ENCODE peak calls at places on chromosomes 3 and 15, in ten cellular contexts. W, E, O, T, L, P, K, M, J and A are unnamed samples.

GRCh38 chr3:46867550-46867898 is 4.3 kb upstream of the MYL3 start:
- DNase-seq in W (peak), E (peak), O (no peak), T (peak), L (peak), P (no peak), K (no peak), M (peak), J (peak), A (no peak)

GRCh38 chr15:91857772-91858171 is 4.3 kb downstream of the SLCO3A1 start:
- DNase-seq in W (no peak), E (no peak), O (no peak), T (no peak), L (no peak), P (no peak), K (no peak), M (no peak), J (no peak), A (peak)

GRCh38 chr3:120449701-120450216 is 1.0 kb downstream of the FSTL1 start:
- DNase-seq in W (peak), E (no peak), O (no peak), T (no peak), L (no peak), P (no peak), K (peak), M (peak), J (peak), A (no peak)

GRCh38 chr15:69090197-69090948 is 70.1 kb upstream of the GLCE start:
- DNase-seq in W (peak), E (no peak), O (no peak), T (no peak), L (no peak), P (peak), K (peak), M (peak), J (no peak), A (no peak)

GRCh38 chr15:78507831-78508160 is 419 bp downstream of the HYKK start:
- DNase-seq in W (no peak), E (no peak), O (no peak), T (no peak), L (peak), P (no peak), K (no peak), M (no peak), J (peak), A (no peak)

GRCh38 chr15:43774062-43774461 is 2.7 kb downstream of the ELL3 start:
- DNase-seq in W (no peak), E (no peak), O (no peak), T (no peak), L (no peak), P (no peak), K (no peak), M (no peak), J (no peak), A (no peak)

GRCh38 chr15:76169013-76169412 is 109.2 kb downstream of the TMEM266 start:
- DNase-seq in W (no peak), E (no peak), O (no peak), T (no peak), L (no peak), P (no peak), K (peak), M (no peak), J (no peak), A (peak)

GRCh38 chr3:58049143-58049785 is 41.0 kb downstream of the FLNB start:
- DNase-seq in W (peak), E (peak), O (no peak), T (peak), L (peak), P (peak), K (peak), M (peak), J (peak), A (no peak)

GRCh38 chr3:193563429-193563828 is 8.7 kb upstream of the ATP13A4 start:
- DNase-seq in W (no peak), E (no peak), O (no peak), T (no peak), L (no peak), P (no peak), K (peak), M (no peak), J (no peak), A (no peak)

GRCh38 chr15:96349933-96350292 is 19.4 kb downstream of the NR2F2 start:
- DNase-seq in W (peak), E (no peak), O (no peak), T (no peak), L (no peak), P (no peak), K (no peak), M (no peak), J (no peak), A (no peak)

GRCh38 chr15:31241888-31242287 is 84.7 kb upstream of the KLF13 start:
- DNase-seq in W (no peak), E (no peak), O (no peak), T (no peak), L (no peak), P (no peak), K (no peak), M (no peak), J (no peak), A (no peak)

GRCh38 chr3:47251689-47252088 is 30.9 kb downstream of the KIF9 start:
- DNase-seq in W (no peak), E (no peak), O (no peak), T (no peak), L (no peak), P (no peak), K (no peak), M (no peak), J (no peak), A (no peak)

GRCh38 chr3:10444511-10444910 is 60.9 kb downstream of the ATP2B2 start:
- DNase-seq in W (no peak), E (no peak), O (no peak), T (no peak), L (no peak), P (no peak), K (no peak), M (no peak), J (no peak), A (no peak)

GRCh38 chr3:174466471-174467054 is 392.6 kb upstream of the NAALADL2 start:
- DNase-seq in W (no peak), E (no peak), O (no peak), T (no peak), L (no peak), P (no peak), K (no peak), M (no peak), J (no peak), A (no peak)

GRCh38 chr3:194265505-194265892 is 85.6 kb downstream of the CPN2 start:
- DNase-seq in W (peak), E (peak), O (no peak), T (peak), L (peak), P (no peak), K (peak), M (peak), J (peak), A (no peak)

GRCh38 chr3:193863657-193864323 is 270.8 kb downstream of the OPA1 start:
- DNase-seq in W (no peak), E (peak), O (no peak), T (no peak), L (no peak), P (no peak), K (no peak), M (no peak), J (peak), A (no peak)

GRCh38 chr3:25404569-25404968 is 23.5 kb upstream of the RARB start:
- DNase-seq in W (no peak), E (no peak), O (no peak), T (no peak), L (no peak), P (no peak), K (no peak), M (no peak), J (no peak), A (no peak)

GRCh38 chr3:152309031-152309430 is 40.3 kb downstream of the MBNL1 start:
- DNase-seq in W (no peak), E (no peak), O (no peak), T (no peak), L (no peak), P (no peak), K (no peak), M (no peak), J (no peak), A (no peak)

GRCh38 chr3:184299488-184300376 is 691 bp downstream of the PSMD2 start:
- DNase-seq in W (peak), E (no peak), O (no peak), T (no peak), L (no peak), P (no peak), K (peak), M (peak), J (no peak), A (no peak)

GRCh38 chr3:66404903-66405700 is 95.7 kb downstream of the LRIG1 start:
- DNase-seq in W (peak), E (no peak), O (no peak), T (peak), L (no peak), P (no peak), K (no peak), M (no peak), J (peak), A (no peak)

GRCh38 chr3:16441306-16441898 is 72.1 kb downstream of the RFTN1 start:
- DNase-seq in W (peak), E (no peak), O (no peak), T (no peak), L (no peak), P (no peak), K (no peak), M (peak), J (no peak), A (no peak)

GRCh38 chr3:134004841-134005240 is 24.9 kb downstream of the SLCO2A1 start:
- DNase-seq in W (peak), E (no peak), O (no peak), T (no peak), L (no peak), P (no peak), K (no peak), M (no peak), J (no peak), A (no peak)

GRCh38 chr3:11634081-11634635 is 9.6 kb downstream of the VGLL4 start:
- DNase-seq in W (no peak), E (peak), O (no peak), T (no peak), L (no peak), P (no peak), K (no peak), M (no peak), J (no peak), A (no peak)

GRCh38 chr3:177680442-177680821 is 483.1 kb upstream of the TBL1XR1 start:
- DNase-seq in W (peak), E (no peak), O (no peak), T (no peak), L (no peak), P (no peak), K (peak), M (no peak), J (no peak), A (no peak)

GRCh38 chr15:51375966-51376640 is 34.6 kb downstream of the GLDN start:
- DNase-seq in W (peak), E (no peak), O (no peak), T (no peak), L (no peak), P (no peak), K (peak), M (peak), J (no peak), A (no peak)

GRCh38 chr3:115228266-115228665 is 81.2 kb upstream of the ZBTB20 start:
- DNase-seq in W (peak), E (no peak), O (no peak), T (no peak), L (no peak), P (no peak), K (no peak), M (no peak), J (no peak), A (no peak)

GRCh38 chr3:77071364-77071763 is 31.5 kb downstream of the ROBO2 start:
- DNase-seq in W (no peak), E (no peak), O (no peak), T (no peak), L (no peak), P (no peak), K (no peak), M (no peak), J (no peak), A (no peak)

GRCh38 chr3:136109499-136109898 is 86.6 kb downstream of the MSL2 start:
- DNase-seq in W (no peak), E (no peak), O (no peak), T (no peak), L (no peak), P (no peak), K (no peak), M (no peak), J (no peak), A (peak)
- H3K4me3 ChIP-seq in W (no peak), E (no peak), O (no peak), T (no peak), L (no peak), P (no peak), K (no peak), M (no peak), J (no peak), A (no peak)

GRCh38 chr15:38427380-38427779 is 26.5 kb upstream of the FAM98B start:
- DNase-seq in W (no peak), E (no peak), O (no peak), T (no peak), L (no peak), P (no peak), K (no peak), M (no peak), J (no peak), A (peak)
- TF ChIP-seq CTCF in W (no peak), E (no peak), O (no peak), T (no peak), L (no peak), P (no peak), K (no peak), M (no peak), J (no peak), A (no peak)

GRCh38 chr3:52265387-52265786 is 13.1 kb downstream of the WDR82 start:
- DNase-seq in W (no peak), E (no peak), O (no peak), T (no peak), L (no peak), P (no peak), K (peak), M (no peak), J (no peak), A (no peak)

GRCh38 chr3:52268036-52268435 is 10.4 kb downstream of the WDR82 start:
- DNase-seq in W (no peak), E (no peak), O (no peak), T (no peak), L (no peak), P (no peak), K (peak), M (no peak), J (no peak), A (no peak)

GRCh38 chr3:52272831-52273230 is 5.6 kb downstream of the WDR82 start:
- DNase-seq in W (no peak), E (no peak), O (no peak), T (no peak), L (no peak), P (no peak), K (no peak), M (no peak), J (no peak), A (no peak)

DNA sequence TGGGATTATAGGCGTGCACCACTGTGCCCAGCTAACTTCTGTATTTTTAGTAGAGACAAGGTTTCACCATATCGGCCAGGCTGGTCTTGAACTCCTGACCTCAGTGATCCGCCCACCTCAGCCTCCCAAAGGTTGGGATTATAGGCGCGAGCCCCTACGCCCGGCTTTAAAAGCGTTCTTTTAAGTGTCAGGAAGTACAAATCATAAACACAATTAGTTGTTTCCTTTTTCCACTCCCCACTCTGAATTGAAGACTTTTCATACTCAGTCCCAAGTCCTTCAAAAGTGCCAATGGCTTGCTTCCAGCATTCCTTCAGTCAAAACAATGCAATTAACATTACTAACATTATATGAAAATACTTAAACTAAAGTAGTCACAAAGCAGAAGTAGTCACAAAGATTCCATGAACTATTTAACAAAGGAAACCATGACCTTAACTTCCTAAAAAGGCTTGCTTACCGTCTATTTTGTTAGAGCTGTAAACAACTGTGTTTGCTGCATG is 8.1 kb downstream of the WDR82 start:
- DNase-seq in W (no peak), E (no peak), O (no peak), T (no peak), L (no peak), P (no peak), K (no peak), M (peak), J (no peak), A (no peak)
- H3K4me3 ChIP-seq in W (no peak), E (no peak), O (no peak), T (no peak), L (no peak), P (no peak), K (no peak), M (no peak), J (no peak), A (no peak)

GRCh38 chr15:49620174-49620573 is 444 bp downstream of the FAM227B start:
- DNase-seq in W (peak), E (no peak), O (peak), T (no peak), L (no peak), P (no peak), K (peak), M (peak), J (no peak), A (peak)
- TF ChIP-seq CTCF in W (no peak), E (no peak), O (no peak), T (no peak), L (no peak), P (no peak), K (no peak), M (peak), J (no peak), A (no peak)

GRCh38 chr3:113979916-113980315 is 32.1 kb downstream of the ZDHHC23 start:
- DNase-seq in W (no peak), E (no peak), O (no peak), T (no peak), L (no peak), P (no peak), K (no peak), M (no peak), J (no peak), A (no peak)

GRCh38 chr3:113985526-113985925 is 37.7 kb downstream of the ZDHHC23 start:
- DNase-seq in W (no peak), E (no peak), O (no peak), T (no peak), L (no peak), P (no peak), K (no peak), M (no peak), J (no peak), A (peak)

GRCh38 chr3:113983544-113983943 is 35.7 kb downstream of the ZDHHC23 start:
- DNase-seq in W (no peak), E (no peak), O (no peak), T (no peak), L (no peak), P (no peak), K (no peak), M (no peak), J (no peak), A (no peak)

GRCh38 chr3:113977822-113978221 is 30.0 kb downstream of the ZDHHC23 start:
- DNase-seq in W (no peak), E (no peak), O (no peak), T (no peak), L (no peak), P (no peak), K (no peak), M (no peak), J (no peak), A (no peak)

GRCh38 chr3:113981803-113982202 is 34.0 kb downstream of the ZDHHC23 start:
- DNase-seq in W (no peak), E (no peak), O (no peak), T (no peak), L (no peak), P (no peak), K (no peak), M (no peak), J (no peak), A (no peak)
- H3K4me3 ChIP-seq in W (no peak), E (no peak), O (no peak), T (no peak), L (no peak), P (no peak), K (no peak), M (no peak), J (no peak), A (no peak)

GRCh38 chr15:48062476-48062875 is 58.3 kb upstream of the SLC24A5 start:
- DNase-seq in W (peak), E (no peak), O (no peak), T (no peak), L (no peak), P (no peak), K (peak), M (no peak), J (no peak), A (no peak)

GRCh38 chr15:48064435-48064834 is 56.4 kb upstream of the SLC24A5 start:
- DNase-seq in W (no peak), E (no peak), O (no peak), T (no peak), L (no peak), P (no peak), K (no peak), M (no peak), J (no peak), A (no peak)

GRCh38 chr15:48061588-48061987 is 59.2 kb upstream of the SLC24A5 start:
- DNase-seq in W (no peak), E (no peak), O (no peak), T (no peak), L (no peak), P (no peak), K (no peak), M (no peak), J (no peak), A (no peak)

GRCh38 chr15:48063411-48063985 is 57.3 kb upstream of the SLC24A5 start:
- DNase-seq in W (no peak), E (no peak), O (no peak), T (no peak), L (no peak), P (no peak), K (no peak), M (no peak), J (no peak), A (no peak)

DNA sequence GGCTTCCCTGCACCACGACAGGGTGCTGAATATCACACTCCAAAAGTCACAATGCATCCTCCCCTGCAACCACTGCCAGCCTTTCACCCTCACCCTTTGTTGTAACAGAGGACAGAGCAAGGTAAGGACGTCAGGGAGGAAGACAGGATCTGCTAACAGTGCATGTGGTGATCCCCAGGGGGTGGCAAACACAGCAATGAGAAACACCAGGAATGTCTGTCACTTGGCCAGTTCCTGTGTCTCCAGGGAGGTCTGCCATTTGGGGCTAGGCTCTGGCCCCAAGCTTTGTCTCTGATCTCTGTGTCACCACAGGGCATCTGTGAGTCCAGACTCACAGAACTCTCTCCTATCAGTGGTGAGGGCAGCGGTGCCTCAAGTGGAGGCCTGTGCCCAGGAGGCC is 54.3 kb upstream of the SLC24A5 start:
- DNase-seq in W (no peak), E (no peak), O (no peak), T (no peak), L (no peak), P (no peak), K (no peak), M (no peak), J (no peak), A (no peak)
- TF ChIP-seq CTCF in W (no peak), E (no peak), O (no peak), T (no peak), L (no peak), P (no peak), K (no peak), M (no peak), J (no peak), A (no peak)

GRCh38 chr15:57708047-57708446 is 1.5 kb downstream of the POLR2M start:
- DNase-seq in W (peak), E (no peak), O (no peak), T (no peak), L (no peak), P (no peak), K (peak), M (no peak), J (no peak), A (no peak)
- H3K4me3 ChIP-seq in W (peak), E (peak), O (peak), T (peak), L (peak), P (peak), K (peak), M (peak), J (peak), A (peak)

DNA sequence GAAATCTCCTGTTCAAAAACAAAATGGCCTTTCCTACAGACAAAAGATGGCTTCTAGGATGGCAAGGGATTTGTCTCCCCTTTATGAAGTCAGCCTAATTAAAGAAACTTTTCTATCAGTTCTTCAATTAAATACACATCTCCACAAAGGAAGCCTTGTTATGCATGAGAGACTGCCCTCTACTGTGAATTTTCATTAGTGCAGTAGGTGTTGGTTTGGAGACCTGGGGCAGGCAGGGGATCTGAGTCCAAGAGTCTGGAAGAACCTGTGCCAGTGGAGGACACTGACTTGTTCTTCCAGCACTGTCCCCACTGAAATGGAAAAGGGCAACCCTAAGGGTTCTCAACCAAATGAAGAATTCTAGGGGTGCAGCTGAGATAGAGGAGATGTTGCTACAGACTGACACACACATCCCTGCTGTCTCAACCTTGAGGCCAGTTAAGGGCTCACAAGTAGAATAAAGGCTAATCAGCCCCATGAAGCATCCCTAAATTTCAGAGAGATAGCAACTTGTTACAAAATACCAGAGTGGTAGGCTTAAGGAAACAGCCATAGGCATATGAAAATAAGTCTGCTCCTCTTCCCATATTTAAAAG is 174.0 kb upstream of the PRICKLE2 start:
- DNase-seq in W (peak), E (peak), O (no peak), T (no peak), L (no peak), P (peak), K (peak), M (peak), J (no peak), A (peak)
- TF ChIP-seq CTCF in W (peak), E (peak), O (peak), T (peak), L (peak), P (peak), K (peak), M (peak), J (peak), A (peak)